ENCODE peak calls at places on chromosomes 4 and X, in six cellular contexts. One of them, this sample, is unnamed.
A peak's percentile ranks its signal among the peaks of the same experiment; 100 is the strongest.

GRCh38 chr4:145530662-145531061 is 49.0 kb downstream of the SMAD1 start:
- DNase-seq in right lobe of liver: no peak
- DNase-seq in tibial artery: no peak
- DNase-seq in tibial nerve: no peak
- DNase-seq in dorsolateral prefrontal cortex: no peak
- DNase-seq in OCI-LY7: peak; percentile 29
- DNase-seq in this sample: no peak

GRCh38 chrX:100648601-100649417 is 4.8 kb downstream of the SRPX2 start:
- DNase-seq in dorsolateral prefrontal cortex: no peak
- DNase-seq in OCI-LY7: no peak
- DNase-seq in tibial artery: no peak
- DNase-seq in right lobe of liver: no peak
- DNase-seq in tibial nerve: no peak
- DNase-seq in this sample: peak; percentile 49

GRCh38 chr4:109041463-109041862 is 261.0 kb downstream of the COL25A1 start:
- DNase-seq in tibial artery: no peak
- DNase-seq in dorsolateral prefrontal cortex: no peak
- DNase-seq in tibial nerve: no peak
- DNase-seq in right lobe of liver: no peak
- DNase-seq in OCI-LY7: no peak
- DNase-seq in this sample: no peak

GRCh38 chrX:71292669-71293379 is 8.7 kb upstream of the ITGB1BP2 start:
- DNase-seq in OCI-LY7: no peak
- DNase-seq in tibial nerve: no peak
- DNase-seq in right lobe of liver: no peak
- DNase-seq in dorsolateral prefrontal cortex: no peak
- DNase-seq in tibial artery: no peak
- DNase-seq in this sample: no peak

GRCh38 chr4:148653681-148654080 is 211.5 kb upstream of the NR3C2 start:
- DNase-seq in dorsolateral prefrontal cortex: no peak
- DNase-seq in OCI-LY7: no peak
- DNase-seq in tibial artery: no peak
- DNase-seq in right lobe of liver: no peak
- DNase-seq in tibial nerve: no peak
- DNase-seq in this sample: no peak

GRCh38 chrX:68292471-68292870 is 140.8 kb downstream of the OPHN1 start:
- DNase-seq in tibial artery: no peak
- DNase-seq in dorsolateral prefrontal cortex: no peak
- DNase-seq in right lobe of liver: no peak
- DNase-seq in OCI-LY7: no peak
- DNase-seq in tibial nerve: no peak
- DNase-seq in this sample: no peak

GRCh38 chr4:95251568-95251967 is 297.2 kb downstream of the UNC5C start:
- DNase-seq in tibial nerve: no peak
- DNase-seq in tibial artery: no peak
- DNase-seq in right lobe of liver: no peak
- DNase-seq in OCI-LY7: no peak
- DNase-seq in dorsolateral prefrontal cortex: no peak
- DNase-seq in this sample: no peak

GRCh38 chrX:125172531-125172930 is 147.1 kb upstream of the TEX13C start:
- DNase-seq in right lobe of liver: no peak
- DNase-seq in OCI-LY7: no peak
- DNase-seq in tibial nerve: no peak
- DNase-seq in tibial artery: no peak
- DNase-seq in dorsolateral prefrontal cortex: no peak
- DNase-seq in this sample: no peak

GRCh38 chr4:13829457-13829856 is 201.9 kb upstream of the BOD1L1 start:
- DNase-seq in OCI-LY7: no peak
- DNase-seq in tibial nerve: no peak
- DNase-seq in right lobe of liver: no peak
- DNase-seq in tibial artery: no peak
- DNase-seq in dorsolateral prefrontal cortex: no peak
- DNase-seq in this sample: no peak

GRCh38 chr4:85825937-85826678 is 351.2 kb downstream of the ARHGAP24 start:
- DNase-seq in right lobe of liver: peak; percentile 53
- DNase-seq in tibial artery: peak; percentile 25
- DNase-seq in dorsolateral prefrontal cortex: no peak
- DNase-seq in OCI-LY7: no peak
- DNase-seq in tibial nerve: no peak
- DNase-seq in this sample: no peak

GRCh38 chr4:117467404-117467803 is 382.0 kb upstream of the TRAM1L1 start:
- DNase-seq in OCI-LY7: no peak
- DNase-seq in tibial nerve: no peak
- DNase-seq in tibial artery: no peak
- DNase-seq in right lobe of liver: no peak
- DNase-seq in dorsolateral prefrontal cortex: no peak
- DNase-seq in this sample: no peak

GRCh38 chr4:119656986-119657635 is 28.5 kb upstream of the PDE5A start:
- DNase-seq in right lobe of liver: no peak
- DNase-seq in OCI-LY7: no peak
- DNase-seq in tibial artery: no peak
- DNase-seq in dorsolateral prefrontal cortex: no peak
- DNase-seq in tibial nerve: no peak
- DNase-seq in this sample: no peak

GRCh38 chrX:31124536-31124935 is 52.7 kb upstream of the FTHL17 start:
- DNase-seq in dorsolateral prefrontal cortex: peak; percentile 5
- DNase-seq in tibial nerve: no peak
- DNase-seq in right lobe of liver: no peak
- DNase-seq in OCI-LY7: no peak
- DNase-seq in tibial artery: no peak
- DNase-seq in this sample: no peak

GRCh38 chr4:41409095-41409494 is 128.9 kb upstream of the LIMCH1 start:
- DNase-seq in tibial artery: no peak
- DNase-seq in OCI-LY7: no peak
- DNase-seq in tibial nerve: no peak
- DNase-seq in right lobe of liver: no peak
- DNase-seq in dorsolateral prefrontal cortex: no peak
- DNase-seq in this sample: no peak

GRCh38 chr4:69689530-69690111 is 36.6 kb upstream of the UGT2A1 start:
- DNase-seq in right lobe of liver: no peak
- DNase-seq in tibial nerve: no peak
- DNase-seq in dorsolateral prefrontal cortex: no peak
- DNase-seq in OCI-LY7: peak; percentile 36
- DNase-seq in tibial artery: no peak
- DNase-seq in this sample: no peak

GRCh38 chr4:61397174-61397573 is 197.0 kb downstream of the ADGRL3 start:
- DNase-seq in dorsolateral prefrontal cortex: no peak
- DNase-seq in OCI-LY7: no peak
- DNase-seq in tibial nerve: no peak
- DNase-seq in tibial artery: no peak
- DNase-seq in right lobe of liver: no peak
- DNase-seq in this sample: no peak

GRCh38 chr4:84279678-84280077 is 219.4 kb downstream of the NKX6-1 start:
- DNase-seq in tibial artery: no peak
- DNase-seq in right lobe of liver: no peak
- DNase-seq in dorsolateral prefrontal cortex: no peak
- DNase-seq in OCI-LY7: no peak
- DNase-seq in tibial nerve: no peak
- DNase-seq in this sample: no peak

GRCh38 chr4:187175197-187175596 is 451.5 kb upstream of the FAT1 start:
- DNase-seq in OCI-LY7: no peak
- DNase-seq in tibial artery: no peak
- DNase-seq in right lobe of liver: no peak
- DNase-seq in dorsolateral prefrontal cortex: no peak
- DNase-seq in tibial nerve: no peak
- DNase-seq in this sample: no peak

GRCh38 chrX:129663171-129663570 is 8.4 kb upstream of the APLN start:
- DNase-seq in OCI-LY7: no peak
- DNase-seq in right lobe of liver: no peak
- DNase-seq in dorsolateral prefrontal cortex: no peak
- DNase-seq in tibial nerve: no peak
- DNase-seq in tibial artery: no peak
- DNase-seq in this sample: no peak

GRCh38 chr4:119227690-119228089 is 15.2 kb downstream of the USP53 start:
- DNase-seq in dorsolateral prefrontal cortex: no peak
- DNase-seq in tibial artery: no peak
- DNase-seq in tibial nerve: no peak
- DNase-seq in right lobe of liver: no peak
- DNase-seq in OCI-LY7: no peak
- DNase-seq in this sample: no peak

GRCh38 chrX:124902953-124903352 is 416.7 kb upstream of the TEX13C start:
- DNase-seq in tibial nerve: no peak
- DNase-seq in OCI-LY7: no peak
- DNase-seq in right lobe of liver: no peak
- DNase-seq in tibial artery: no peak
- DNase-seq in dorsolateral prefrontal cortex: no peak
- DNase-seq in this sample: no peak

DNA sequence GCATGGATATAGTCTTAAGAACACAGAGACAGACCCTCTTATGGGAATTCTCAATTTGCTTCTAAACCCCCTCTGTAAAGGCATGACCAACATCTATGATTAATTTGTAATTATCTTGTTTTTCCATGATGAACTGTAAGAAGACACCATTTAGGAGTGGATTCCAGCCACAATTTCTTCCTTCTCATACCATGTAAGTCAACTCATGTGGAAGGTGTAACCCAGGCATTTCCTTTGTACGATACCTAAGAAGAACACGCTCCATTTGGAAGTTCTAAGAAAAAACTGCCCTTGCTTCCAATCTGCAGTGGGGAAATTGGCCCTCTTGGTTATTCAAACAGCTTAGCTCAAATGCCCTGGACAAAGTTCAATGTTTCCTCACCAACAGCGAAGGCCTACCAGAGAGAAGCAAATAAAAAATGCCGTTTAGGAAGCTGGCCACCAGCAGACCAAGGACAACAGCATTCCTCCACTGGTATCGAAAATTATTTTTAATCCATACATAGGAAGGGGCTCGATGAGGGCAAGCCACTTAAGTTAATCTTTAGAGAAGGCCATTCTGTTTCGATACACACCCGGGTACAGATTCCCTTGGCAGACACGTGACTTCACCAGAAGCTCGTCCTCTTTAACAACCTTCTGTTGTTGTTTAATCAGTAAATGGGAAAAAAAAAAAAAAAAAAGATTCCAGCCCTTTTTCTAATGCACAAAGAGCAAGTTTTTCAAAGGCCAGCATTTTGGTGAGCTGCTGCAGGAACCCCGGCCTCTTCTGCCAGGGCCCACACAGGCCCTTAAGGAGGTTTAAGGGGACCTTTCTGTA is 2.6 kb downstream of the DHRSX start:
- DNase-seq in tibial artery: no peak
- DNase-seq in dorsolateral prefrontal cortex: no peak
- DNase-seq in right lobe of liver: peak; percentile 54
- DNase-seq in OCI-LY7: no peak
- DNase-seq in tibial nerve: no peak
- DNase-seq in this sample: no peak
- H3K4me3 ChIP-seq in tibial artery: peak overlapping the region; percentile 91
- H3K4me3 ChIP-seq in dorsolateral prefrontal cortex: peak overlapping the region; percentile 80
- H3K4me3 ChIP-seq in right lobe of liver: peak overlapping the region; percentile 14
- H3K4me3 ChIP-seq in OCI-LY7: peak overlapping the region; percentile 86
- H3K4me3 ChIP-seq in tibial nerve: peak overlapping the region; percentile 60
- H3K4me3 ChIP-seq in this sample: peak overlapping the region; percentile 85

GRCh38 chr4:124711469-124712416 is 789 bp downstream of the ANKRD50 start:
- DNase-seq in tibial artery: peak; percentile 46
- DNase-seq in right lobe of liver: peak; percentile 75
- DNase-seq in tibial nerve: peak; percentile 14
- DNase-seq in dorsolateral prefrontal cortex: peak; percentile 42
- DNase-seq in OCI-LY7: peak; percentile 4
- DNase-seq in this sample: no peak

GRCh38 chr4:124710253-124710849 is 2.2 kb downstream of the ANKRD50 start:
- DNase-seq in dorsolateral prefrontal cortex: no peak
- DNase-seq in OCI-LY7: no peak
- DNase-seq in tibial nerve: no peak
- DNase-seq in tibial artery: no peak
- DNase-seq in right lobe of liver: no peak
- DNase-seq in this sample: no peak

GRCh38 chr4:124712417-124713212 is at the start of gene ANKRD50:
- DNase-seq in right lobe of liver: peak; percentile 93
- DNase-seq in tibial nerve: peak; percentile 80
- DNase-seq in dorsolateral prefrontal cortex: peak; percentile 78
- DNase-seq in tibial artery: peak; percentile 92
- DNase-seq in OCI-LY7: peak; percentile 43
- DNase-seq in this sample: peak; percentile 92

GRCh38 chr4:124710911-124711310 is 1.6 kb downstream of the ANKRD50 start:
- DNase-seq in tibial artery: no peak
- DNase-seq in tibial nerve: no peak
- DNase-seq in right lobe of liver: no peak
- DNase-seq in OCI-LY7: no peak
- DNase-seq in dorsolateral prefrontal cortex: no peak
- DNase-seq in this sample: peak; percentile 11

GRCh38 chr4:124713213-124713592 is 671 bp upstream of the ANKRD50 start:
- DNase-seq in dorsolateral prefrontal cortex: peak; percentile 44
- DNase-seq in tibial artery: peak; percentile 68
- DNase-seq in right lobe of liver: peak; percentile 68
- DNase-seq in OCI-LY7: peak; percentile 2
- DNase-seq in tibial nerve: peak; percentile 35
- DNase-seq in this sample: peak; percentile 79
- TF ChIP-seq CTCF in dorsolateral prefrontal cortex: peak; percentile 54
- TF ChIP-seq CTCF in tibial artery: peak; percentile 37
- TF ChIP-seq CTCF in right lobe of liver: peak; percentile 36
- TF ChIP-seq CTCF in OCI-LY7: no peak
- TF ChIP-seq CTCF in tibial nerve: no peak
- TF ChIP-seq CTCF in this sample: peak; percentile 44

GRCh38 chr4:139278450-139278849 is 1.6 kb downstream of the MGARP start:
- DNase-seq in right lobe of liver: no peak
- DNase-seq in tibial nerve: no peak
- DNase-seq in dorsolateral prefrontal cortex: no peak
- DNase-seq in OCI-LY7: no peak
- DNase-seq in tibial artery: no peak
- DNase-seq in this sample: no peak

GRCh38 chr4:139282375-139283075 is 2.5 kb upstream of the MGARP start:
- DNase-seq in OCI-LY7: no peak
- DNase-seq in right lobe of liver: no peak
- DNase-seq in tibial nerve: no peak
- DNase-seq in tibial artery: no peak
- DNase-seq in dorsolateral prefrontal cortex: no peak
- DNase-seq in this sample: no peak

GRCh38 chr4:139278956-139279722 is 886 bp downstream of the MGARP start:
- DNase-seq in right lobe of liver: no peak
- DNase-seq in OCI-LY7: no peak
- DNase-seq in tibial artery: no peak
- DNase-seq in tibial nerve: no peak
- DNase-seq in dorsolateral prefrontal cortex: peak; percentile 46
- DNase-seq in this sample: no peak

GRCh38 chr4:139281212-139281611 is 1.2 kb upstream of the MGARP start:
- DNase-seq in tibial artery: no peak
- DNase-seq in dorsolateral prefrontal cortex: no peak
- DNase-seq in right lobe of liver: no peak
- DNase-seq in tibial nerve: no peak
- DNase-seq in OCI-LY7: no peak
- DNase-seq in this sample: no peak

GRCh38 chr4:139279723-139280620 is at the start of gene MGARP:
- DNase-seq in tibial nerve: no peak
- DNase-seq in right lobe of liver: no peak
- DNase-seq in OCI-LY7: no peak
- DNase-seq in tibial artery: peak; percentile 22
- DNase-seq in dorsolateral prefrontal cortex: peak; percentile 84
- DNase-seq in this sample: peak; percentile 31
- H3K4me3 ChIP-seq in tibial nerve: peak within 1 kb of the TSS; percentile 55
- H3K4me3 ChIP-seq in right lobe of liver: peak within 1 kb of the TSS; percentile 27
- H3K4me3 ChIP-seq in OCI-LY7: peak within 1 kb of the TSS; percentile 29
- H3K4me3 ChIP-seq in tibial artery: peak within 1 kb of the TSS; percentile 53
- H3K4me3 ChIP-seq in dorsolateral prefrontal cortex: peak within 1 kb of the TSS; percentile 83
- H3K4me3 ChIP-seq in this sample: peak within 1 kb of the TSS; percentile 60

DNA sequence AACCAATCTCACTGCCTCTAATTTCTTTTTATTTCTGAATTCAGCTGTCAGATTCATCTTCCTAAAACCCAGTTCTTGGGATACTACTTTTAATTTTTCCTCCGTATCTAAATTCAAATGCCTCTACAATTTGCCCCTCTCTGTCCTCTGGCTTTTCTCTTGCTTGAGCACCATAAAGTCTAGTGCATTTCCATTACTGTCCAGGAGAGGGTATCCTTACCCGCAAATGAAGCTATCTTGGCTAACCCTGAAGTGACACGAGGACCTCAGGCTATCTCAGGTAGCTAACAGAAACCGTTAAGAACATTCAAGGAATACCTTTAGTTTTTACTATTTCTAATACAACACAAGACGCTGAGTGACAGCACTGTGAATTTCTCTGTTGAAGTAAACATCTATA is 49.4 kb upstream of the PRR32 start:
- DNase-seq in right lobe of liver: no peak
- DNase-seq in dorsolateral prefrontal cortex: no peak
- DNase-seq in OCI-LY7: peak; percentile 3
- DNase-seq in tibial artery: no peak
- DNase-seq in tibial nerve: no peak
- DNase-seq in this sample: no peak
- TF ChIP-seq CTCF in right lobe of liver: peak; percentile 53
- TF ChIP-seq CTCF in dorsolateral prefrontal cortex: peak; percentile 36
- TF ChIP-seq CTCF in OCI-LY7: peak; percentile 59
- TF ChIP-seq CTCF in tibial artery: peak; percentile 39
- TF ChIP-seq CTCF in tibial nerve: no peak
- TF ChIP-seq CTCF in this sample: peak; percentile 38